ENCODE peak calls at places on chromosomes 4 and X, in five cellular contexts. One of them, this sample, is unnamed.

GRCh38 chr4:57102050-57102564 is 8.1 kb downstream of the IGFBP7 start:
- DNase-seq in RKO: peak
- DNase-seq in cerebellar nuclear complex: no peak
- DNase-seq in natural killer cell: no peak
- DNase-seq in cardiac muscle cell: peak
- DNase-seq in this sample: no peak

GRCh38 chrX:54208531-54208930 is 25.5 kb upstream of the FAM120C start:
- DNase-seq in natural killer cell: no peak
- DNase-seq in cardiac muscle cell: no peak
- DNase-seq in cerebellar nuclear complex: no peak
- DNase-seq in RKO: peak
- DNase-seq in this sample: no peak

GRCh38 chr4:26124753-26125236 is 196.0 kb upstream of the RBPJ start:
- DNase-seq in RKO: peak
- DNase-seq in natural killer cell: no peak
- DNase-seq in cardiac muscle cell: no peak
- DNase-seq in cerebellar nuclear complex: no peak
- DNase-seq in this sample: no peak

GRCh38 chrX:46140272-46140671 is 404.9 kb downstream of the ZNF674 start:
- DNase-seq in natural killer cell: no peak
- DNase-seq in cerebellar nuclear complex: no peak
- DNase-seq in cardiac muscle cell: no peak
- DNase-seq in RKO: no peak
- DNase-seq in this sample: no peak

GRCh38 chr4:111941957-111942356 is 203.3 kb upstream of the FAM241A start:
- DNase-seq in cerebellar nuclear complex: no peak
- DNase-seq in RKO: no peak
- DNase-seq in cardiac muscle cell: no peak
- DNase-seq in natural killer cell: no peak
- DNase-seq in this sample: no peak

GRCh38 chr4:4457803-4458550 is 71.1 kb downstream of the NSG1 start:
- DNase-seq in cardiac muscle cell: no peak
- DNase-seq in RKO: no peak
- DNase-seq in natural killer cell: no peak
- DNase-seq in cerebellar nuclear complex: no peak
- DNase-seq in this sample: no peak

GRCh38 chrX:10352536-10352935 is 195.8 kb downstream of the CLCN4 start:
- DNase-seq in RKO: no peak
- DNase-seq in cerebellar nuclear complex: no peak
- DNase-seq in cardiac muscle cell: no peak
- DNase-seq in natural killer cell: no peak
- DNase-seq in this sample: no peak

GRCh38 chr4:68948044-68948743 is 3.4 kb downstream of the UGT2A3 start:
- DNase-seq in cerebellar nuclear complex: no peak
- DNase-seq in natural killer cell: no peak
- DNase-seq in cardiac muscle cell: no peak
- DNase-seq in RKO: no peak
- DNase-seq in this sample: no peak

GRCh38 chrX:101108293-101108692 is 10.3 kb downstream of the CENPI start:
- DNase-seq in RKO: peak
- DNase-seq in cerebellar nuclear complex: no peak
- DNase-seq in cardiac muscle cell: no peak
- DNase-seq in natural killer cell: no peak
- DNase-seq in this sample: no peak

GRCh38 chrX:72373136-72373535 is 67.4 kb upstream of the CITED1 start:
- DNase-seq in cardiac muscle cell: no peak
- DNase-seq in RKO: no peak
- DNase-seq in cerebellar nuclear complex: no peak
- DNase-seq in natural killer cell: no peak
- DNase-seq in this sample: no peak

GRCh38 chrX:10597871-10598270 is 22.5 kb downstream of the MID1 start:
- DNase-seq in RKO: peak
- DNase-seq in cardiac muscle cell: peak
- DNase-seq in cerebellar nuclear complex: no peak
- DNase-seq in natural killer cell: no peak
- DNase-seq in this sample: no peak

GRCh38 chrX:2628751-2629315 is 62.3 kb upstream of the CD99 start:
- DNase-seq in cerebellar nuclear complex: no peak
- DNase-seq in cardiac muscle cell: no peak
- DNase-seq in RKO: peak
- DNase-seq in natural killer cell: no peak
- DNase-seq in this sample: no peak

GRCh38 chrX:8913665-8914409 is 112.7 kb upstream of the FAM9A start:
- DNase-seq in cerebellar nuclear complex: no peak
- DNase-seq in RKO: no peak
- DNase-seq in natural killer cell: no peak
- DNase-seq in cardiac muscle cell: no peak
- DNase-seq in this sample: no peak

GRCh38 chr4:139921551-139922184 is 232.3 kb downstream of the MAML3 start:
- DNase-seq in natural killer cell: no peak
- DNase-seq in RKO: no peak
- DNase-seq in cerebellar nuclear complex: peak
- DNase-seq in cardiac muscle cell: no peak
- DNase-seq in this sample: no peak

GRCh38 chr4:184383497-184384055 is 90.8 kb downstream of the IRF2 start:
- DNase-seq in cardiac muscle cell: no peak
- DNase-seq in cerebellar nuclear complex: no peak
- DNase-seq in RKO: peak
- DNase-seq in natural killer cell: no peak
- DNase-seq in this sample: no peak